ENCODE peak calls at places on chromosomes 1 and 21, in seven cellular contexts. Y is psoas muscle, S is adrenal gland, X is BE2C, Z is transverse colon, P is endodermal cell, N is breast epithelium. T is an unnamed sample. For H3K4me1 and H3K27me3, the result is how much of the 10 kb centered on the place peaks cover.

GRCh38 chr1:181483084-181483559 is at the start of gene CACNA1E:
- DNase-seq in S (no peak), N (no peak), X (no peak), P (no peak), Z (no peak), Y (no peak), T (no peak)

GRCh38 chr1:34013958-34014737 is 150.3 kb downstream of the HMGB4 start:
- DNase-seq in X (no peak), S (peak), P (peak), N (no peak), Y (no peak), Z (no peak), T (peak)

GRCh38 chr1:119714583-119714982 is 2.8 kb downstream of the PHGDH start:
- DNase-seq in X (no peak), N (no peak), P (peak), S (no peak), Z (no peak), Y (no peak), T (no peak)

GRCh38 chr1:212217633-212218032 is 67.6 kb upstream of the PPP2R5A start:
- DNase-seq in S (no peak), P (no peak), X (no peak), Y (no peak), Z (peak), N (no peak), T (no peak)

GRCh38 chr1:111272081-111272480 is 18.6 kb upstream of the CHIA start:
- DNase-seq in X (no peak), Z (no peak), S (no peak), P (no peak), Y (no peak), N (no peak), T (no peak)

GRCh38 chr1:247370786-247371732 is 39.4 kb upstream of the ZNF496 start:
- DNase-seq in Z (peak), X (no peak), Y (no peak), S (no peak), P (no peak), N (no peak), T (no peak)

GRCh38 chr1:22018583-22019559 is 17.4 kb downstream of the CELA3A start:
- DNase-seq in N (no peak), P (no peak), S (peak), X (peak), Y (peak), Z (peak), T (no peak)

GRCh38 chr1:2987773-2988172 is 33.5 kb upstream of the ACTRT2 start:
- DNase-seq in S (no peak), N (no peak), Y (no peak), P (no peak), Z (no peak), X (no peak), T (no peak)

GRCh38 chr1:62317021-62317768 is 2.0 kb downstream of the KANK4 start:
- DNase-seq in P (peak), X (no peak), Y (no peak), N (no peak), Z (no peak), S (no peak), T (no peak)

GRCh38 chr1:245220381-245220985 is 65.7 kb downstream of the KIF26B start:
- DNase-seq in X (no peak), S (no peak), P (no peak), Y (no peak), Z (no peak), N (no peak), T (no peak)

GRCh38 chr1:58574816-58575215 is 2.2 kb downstream of the TACSTD2 start:
- DNase-seq in Y (no peak), X (no peak), S (no peak), N (no peak), P (no peak), Z (no peak), T (no peak)

GRCh38 chr1:15623435-15623834 is 6.2 kb downstream of the DDI2 start:
- DNase-seq in N (no peak), X (no peak), Y (no peak), S (no peak), P (no peak), Z (no peak), T (no peak)

GRCh38 chr1:15625224-15625917 is 8.1 kb downstream of the DDI2 start:
- DNase-seq in Z (no peak), X (no peak), S (no peak), P (no peak), N (no peak), Y (no peak), T (no peak)

GRCh38 chr1:15626269-15626668 is 9.0 kb downstream of the DDI2 start:
- DNase-seq in N (no peak), Y (no peak), Z (no peak), X (no peak), P (no peak), S (no peak), T (no peak)

GRCh38 chr1:15622707-15623373 is 5.6 kb downstream of the DDI2 start:
- DNase-seq in P (no peak), N (no peak), Z (no peak), X (no peak), S (no peak), Y (no peak), T (no peak)

DNA sequence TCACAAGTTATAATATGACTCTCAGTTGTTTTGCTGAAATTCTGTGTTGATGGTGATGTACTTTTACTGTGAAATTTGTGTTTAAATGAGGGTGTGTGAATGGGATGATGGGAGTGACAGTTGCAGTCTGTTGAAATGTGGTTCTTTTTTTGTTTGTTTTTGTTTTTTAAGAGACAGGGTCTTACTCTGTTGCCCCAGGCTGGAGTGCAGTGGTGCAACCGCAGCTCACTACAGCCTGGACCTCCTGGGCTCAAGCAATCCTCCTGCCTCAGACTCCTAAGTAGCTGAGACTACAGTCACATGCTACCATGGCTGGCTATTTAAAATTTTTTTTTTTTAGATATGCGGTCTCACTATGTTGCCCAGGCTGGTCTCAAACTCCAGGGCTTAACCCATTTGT is 7.1 kb downstream of the DDI2 start:
- DNase-seq in P (no peak), N (no peak), Y (no peak), X (no peak), Z (no peak), S (no peak), T (no peak)
- H3K4me1 ChIP-seq in P (under half), N (under half), Y (half or more), X (under half), Z (under half), S (half or more), T (half or more)

GRCh38 chr1:26037904-26038303 is 8.0 kb downstream of the SLC30A2 start:
- DNase-seq in S (no peak), Z (no peak), P (no peak), N (no peak), X (no peak), Y (no peak), T (no peak)

GRCh38 chr1:26038477-26038876 is 7.4 kb downstream of the SLC30A2 start:
- DNase-seq in P (no peak), N (no peak), X (no peak), Y (no peak), S (no peak), Z (no peak), T (no peak)

GRCh38 chr1:26041401-26041800 is 4.5 kb downstream of the SLC30A2 start:
- DNase-seq in S (no peak), Y (no peak), Z (no peak), X (no peak), N (no peak), P (no peak), T (no peak)

GRCh38 chr1:26036756-26037281 is 9.1 kb downstream of the SLC30A2 start:
- DNase-seq in Z (no peak), S (no peak), X (no peak), N (no peak), Y (no peak), P (no peak), T (no peak)

GRCh38 chr1:26038904-26039303 is 7.0 kb downstream of the SLC30A2 start:
- DNase-seq in P (no peak), Y (no peak), S (no peak), X (no peak), N (no peak), Z (no peak), T (no peak)
- H3K27me3 ChIP-seq in P (under half), Y (under half), S (under half), X (under half), N (under half), Z (under half), T (under half)

DNA sequence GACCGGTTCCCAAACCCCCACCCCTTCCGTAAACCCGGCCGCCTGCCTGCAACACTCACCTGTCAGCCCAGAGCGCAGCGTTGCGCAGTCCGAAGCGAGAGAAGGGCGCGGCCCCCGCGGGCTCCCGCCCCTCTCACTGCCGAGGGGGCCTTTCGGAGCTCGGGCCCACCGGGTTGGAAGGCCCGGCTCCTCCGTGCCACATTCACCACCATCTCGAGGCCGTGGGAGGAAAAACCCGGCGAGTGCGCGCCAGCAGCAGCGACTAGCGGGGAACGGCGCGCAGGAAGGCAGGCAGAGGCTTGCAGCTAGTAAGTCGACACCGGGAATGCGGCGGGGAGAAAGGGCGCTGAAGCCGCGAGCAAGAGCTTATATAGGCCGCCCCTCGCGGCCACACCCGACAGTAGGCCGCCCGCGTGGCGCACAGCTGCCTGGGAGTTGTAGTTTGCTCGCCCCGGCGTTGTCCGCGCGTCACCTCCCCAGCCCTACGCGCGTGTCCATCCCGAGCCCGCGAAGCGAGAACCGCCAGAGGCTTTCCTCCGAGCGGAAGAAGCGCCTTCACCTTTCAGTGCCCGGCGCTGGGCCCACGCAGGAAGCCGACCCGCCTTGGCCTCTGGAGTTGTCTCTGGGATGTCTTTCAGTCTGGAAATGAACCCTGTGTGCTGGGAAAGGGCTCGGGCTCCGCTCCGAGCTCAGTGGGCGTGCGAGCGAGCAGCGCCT is 10.4 kb upstream of the RAB42 start:
- DNase-seq in P (peak), Z (peak), X (peak), Y (peak), S (peak), N (peak), T (peak)
- TF ChIP-seq CTCF in P (no peak), Z (no peak), X (peak), Y (no peak), S (peak), N (peak), T (peak)

GRCh38 chr1:12219800-12220199 is 10.0 kb upstream of the VPS13D start:
- DNase-seq in S (no peak), Z (no peak), P (no peak), X (no peak), Y (no peak), N (no peak), T (no peak)

GRCh38 chr1:12215562-12215961 is 14.3 kb upstream of the VPS13D start:
- DNase-seq in X (no peak), S (no peak), Z (no peak), N (no peak), P (no peak), Y (no peak), T (no peak)

GRCh38 chr1:12215118-12215517 is 14.7 kb upstream of the VPS13D start:
- DNase-seq in Y (no peak), N (no peak), S (no peak), X (no peak), P (no peak), Z (no peak), T (no peak)

DNA sequence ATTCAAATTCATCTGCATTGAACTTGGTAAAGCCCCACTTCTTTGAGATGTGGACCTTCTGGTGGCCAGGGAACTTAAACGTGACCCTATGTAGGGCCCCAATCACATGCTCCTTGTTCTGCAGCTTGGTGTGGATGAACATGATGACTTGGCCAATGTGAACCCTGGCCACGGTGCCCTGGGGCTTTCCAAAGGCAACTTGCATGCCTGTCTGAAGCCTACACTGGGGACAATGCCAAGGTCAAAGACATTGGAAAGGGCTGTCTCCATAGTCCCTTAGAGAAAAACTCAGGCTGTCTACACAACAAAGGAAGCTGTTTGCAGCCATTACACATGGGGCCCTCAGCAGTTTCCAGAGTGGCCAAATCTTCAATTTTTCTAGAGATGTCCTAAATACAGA is 8.9 kb upstream of the VPS13D start:
- DNase-seq in N (no peak), P (no peak), Y (no peak), Z (no peak), X (no peak), S (no peak), T (no peak)
- H3K4me1 ChIP-seq in N (under half), P (under half), Y (under half), Z (under half), X (under half), S (under half), T (under half)

DNA sequence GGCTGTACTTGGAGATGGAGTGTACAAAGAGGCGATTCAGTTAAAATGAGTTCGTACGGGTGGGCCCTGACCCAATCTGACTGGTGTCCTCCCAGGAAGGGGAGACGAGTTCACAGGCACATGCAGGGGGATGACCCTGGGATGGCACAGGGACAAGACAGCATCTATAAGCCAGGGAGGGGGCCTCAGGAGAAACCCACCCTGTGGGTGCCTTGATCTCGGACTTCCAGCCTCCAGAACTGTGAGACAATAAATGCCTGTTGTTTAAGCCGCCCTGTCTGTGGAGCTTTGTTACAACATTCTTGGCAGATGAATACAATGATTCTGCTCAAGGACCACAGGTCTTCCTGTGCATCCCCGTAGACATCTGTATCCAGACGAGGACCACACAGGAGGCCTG is 14.6 kb upstream of the CLDN14 start:
- DNase-seq in S (no peak), P (no peak), Z (no peak), N (no peak), Y (no peak), X (no peak), T (no peak)
- H3K27me3 ChIP-seq in S (under half), P (under half), Z (under half), N (under half), Y (under half), X (under half), T (under half)

GRCh38 chr21:39452965-39453332 is 1.2 kb downstream of the SH3BGR start:
- DNase-seq in P (no peak), N (no peak), X (no peak), Z (no peak), Y (no peak), S (no peak), T (no peak)

GRCh38 chr21:39452207-39452964 is 616 bp downstream of the SH3BGR start:
- DNase-seq in Y (no peak), S (no peak), N (no peak), P (no peak), Z (no peak), X (no peak), T (no peak)

GRCh38 chr21:39454949-39455668 is 3.3 kb downstream of the SH3BGR start:
- DNase-seq in Z (no peak), S (no peak), N (no peak), X (no peak), P (no peak), Y (no peak), T (no peak)

GRCh38 chr21:39453571-39454179 is 1.9 kb downstream of the SH3BGR start:
- DNase-seq in Z (no peak), S (no peak), X (no peak), P (no peak), N (no peak), Y (no peak), T (no peak)

DNA sequence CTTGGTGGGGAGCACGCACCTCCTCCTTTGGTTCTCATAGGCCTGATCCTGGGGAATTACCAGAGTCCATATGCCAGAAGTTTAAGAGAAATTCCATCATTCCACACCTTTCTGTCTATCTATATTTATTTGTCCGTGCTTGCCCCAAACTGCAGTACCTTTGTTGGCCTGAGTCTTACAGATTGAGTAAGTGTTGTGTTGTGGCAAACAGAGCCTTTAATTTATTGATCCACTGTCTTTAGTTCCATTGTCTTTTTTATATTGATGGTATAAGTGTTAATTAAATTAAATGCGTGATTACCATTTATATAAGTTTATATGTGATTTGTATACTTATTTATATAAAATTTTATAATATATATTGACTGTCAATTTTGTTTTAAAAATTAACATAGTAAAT is 4.9 kb downstream of the SH3BGR start:
- DNase-seq in X (no peak), N (no peak), Z (no peak), Y (no peak), S (no peak), P (no peak), T (no peak)
- TF ChIP-seq CTCF in X (peak), N (no peak), Z (peak), Y (peak), S (peak), P (peak), T (peak)

GRCh38 chr1:156228501-156228900 is 13.5 kb upstream of the BGLAP start:
- DNase-seq in P (no peak), X (no peak), Z (no peak), N (no peak), Y (no peak), S (no peak), T (no peak)

GRCh38 chr1:156230102-156230501 is 11.9 kb upstream of the BGLAP start:
- DNase-seq in S (no peak), Z (no peak), N (no peak), P (no peak), X (no peak), Y (no peak), T (no peak)

GRCh38 chr1:156226116-156226538 is 13.3 kb downstream of the PMF1 start:
- DNase-seq in S (no peak), Y (no peak), P (no peak), Z (no peak), N (no peak), X (no peak), T (no peak)

GRCh38 chr1:156225677-156226014 is 12.8 kb downstream of the PMF1 start:
- DNase-seq in P (no peak), Y (no peak), X (no peak), N (no peak), S (no peak), Z (no peak), T (no peak)

DNA sequence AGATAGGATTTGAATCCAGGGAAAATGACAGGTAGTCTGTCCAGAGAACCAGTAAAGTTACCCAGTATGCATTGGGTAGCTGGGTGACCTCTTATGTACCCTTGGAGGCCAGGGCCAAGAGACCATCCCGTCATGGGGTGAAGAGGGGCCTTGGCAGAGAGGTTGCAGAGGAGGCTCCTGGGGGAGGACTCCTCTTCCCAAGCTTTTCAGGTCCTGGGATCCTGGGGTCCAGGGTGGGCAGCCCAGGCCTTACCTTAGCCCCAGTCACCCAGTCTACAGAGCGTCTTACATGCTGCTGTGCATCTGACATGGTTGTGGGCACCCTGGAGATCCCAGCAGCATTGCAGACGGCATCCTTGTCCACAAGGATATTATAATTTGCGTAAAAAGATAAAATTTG is 14.0 kb downstream of the PMF1 start:
- DNase-seq in S (no peak), Y (no peak), Z (no peak), N (no peak), X (no peak), P (no peak), T (no peak)
- H3K4me1 ChIP-seq in S (under half), Y (under half), Z (under half), N (under half), X (under half), P (under half), T (under half)

GRCh38 chr1:205545991-205546390 is 41.5 kb downstream of the CDK18 start:
- DNase-seq in N (peak), Z (peak), P (no peak), X (no peak), S (no peak), Y (no peak), T (no peak)
- H3K27me3 ChIP-seq in N (under half), Z (under half), P (under half), X (under half), S (under half), Y (under half), T (half or more)

GRCh38 chr1:26191739-26192138 is 1.3 kb downstream of the CATSPER4 start:
- DNase-seq in X (no peak), Y (no peak), N (no peak), Z (no peak), P (no peak), S (no peak), T (no peak)

GRCh38 chr1:26189331-26189730 is 1.1 kb upstream of the CATSPER4 start:
- DNase-seq in Y (no peak), Z (no peak), S (no peak), P (no peak), X (no peak), N (no peak), T (no peak)

GRCh38 chr1:26189751-26190275 is 589 bp upstream of the CATSPER4 start:
- DNase-seq in Y (no peak), Z (no peak), S (no peak), X (no peak), P (no peak), N (no peak), T (no peak)

GRCh38 chr1:26188477-26188876 is 1.9 kb upstream of the CATSPER4 start:
- DNase-seq in N (no peak), Z (no peak), Y (no peak), P (no peak), S (no peak), X (no peak), T (no peak)

DNA sequence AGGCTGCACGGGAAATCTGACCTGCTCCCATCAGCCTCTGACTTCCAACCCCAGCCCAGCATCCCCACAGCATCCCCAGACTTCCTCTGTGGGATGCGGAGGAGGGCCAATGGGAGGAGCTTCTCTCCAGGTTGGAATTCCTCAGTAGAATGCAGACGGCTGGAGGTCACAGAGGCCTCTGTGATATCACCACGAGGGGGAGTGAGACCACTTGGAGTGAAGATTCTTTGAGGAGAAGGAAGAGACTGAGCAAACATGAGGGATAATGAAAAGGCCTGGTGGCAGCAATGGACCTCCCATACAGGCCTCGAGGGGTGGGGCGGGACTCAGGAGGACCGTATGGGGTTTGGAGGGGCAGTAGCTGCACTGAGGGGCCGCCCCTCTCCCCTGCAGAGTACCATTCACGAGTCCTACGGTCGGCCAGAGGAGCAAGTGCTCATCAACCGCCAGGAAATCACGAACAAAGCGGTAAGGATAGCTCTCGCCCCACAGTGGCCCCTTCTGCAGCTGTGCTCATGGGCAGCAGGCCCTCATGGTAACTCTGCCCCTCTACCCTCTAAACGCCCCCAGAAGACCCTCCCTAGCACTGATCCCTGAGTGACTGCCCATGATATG is at the start of gene CATSPER4:
- DNase-seq in X (peak), S (no peak), Z (no peak), P (peak), Y (no peak), N (no peak), T (no peak)
- TF ChIP-seq CTCF in X (peak), S (no peak), Z (peak), P (peak), Y (peak), N (no peak), T (peak)

T was measured in left ventricle myocardium inferior.